ENCODE peak calls at places on chromosomes 7 and 10, in nine cellular contexts. B is cardiac muscle cell, N is heart right ventricle, S is SJSA1, D is Peyer's patch, L is body of pancreas, V is OCI-LY7, Z is stomach, M is endothelial cell of umbilical vein. W is an unnamed sample. For H3K4me1, the result is how much of the 10 kb centered on the place peaks cover.

GRCh38 chr7:131653418-131654248 is 97.2 kb upstream of the PODXL start:
- DNase-seq in L (no peak), D (no peak), V (no peak), S (peak), M (no peak), Z (no peak), B (no peak), N (no peak), W (peak)

GRCh38 chr10:8056891-8057331 is 2.4 kb downstream of the GATA3 start:
- DNase-seq in D (peak), Z (no peak), S (no peak), B (no peak), N (no peak), L (no peak), V (peak), M (peak), W (no peak)

GRCh38 chr10:70378122-70378521 is 4.3 kb downstream of the LRRC20 start:
- DNase-seq in B (no peak), D (peak), V (no peak), L (no peak), Z (no peak), N (no peak), S (peak), M (peak), W (no peak)

GRCh38 chr10:76732306-76732705 is 905.3 kb downstream of the KCNMA1 start:
- DNase-seq in L (no peak), B (no peak), N (no peak), S (no peak), V (no peak), Z (no peak), M (no peak), D (no peak), W (no peak)

GRCh38 chr7:10779465-10780399 is 193.9 kb upstream of the PHF14 start:
- DNase-seq in L (no peak), N (no peak), S (no peak), V (no peak), B (no peak), Z (no peak), D (no peak), M (no peak), W (peak)

GRCh38 chr10:35480150-35480549 is 125.0 kb upstream of the GJD4 start:
- DNase-seq in V (no peak), N (no peak), D (no peak), B (no peak), S (no peak), Z (no peak), M (no peak), L (no peak), W (no peak)

GRCh38 chr10:93463723-93464511 is 18.2 kb downstream of the MYOF start:
- DNase-seq in V (no peak), M (peak), L (no peak), D (no peak), B (no peak), Z (no peak), N (no peak), S (no peak), W (no peak)

GRCh38 chr7:86123476-86123875 is 520.2 kb upstream of the GRM3 start:
- DNase-seq in S (no peak), L (no peak), B (no peak), Z (no peak), V (no peak), M (no peak), N (no peak), D (no peak), W (no peak)

GRCh38 chr7:151756866-151757265 is 120.0 kb downstream of the PRKAG2 start:
- DNase-seq in N (no peak), D (no peak), L (no peak), V (no peak), B (no peak), Z (no peak), S (no peak), M (no peak), W (no peak)

GRCh38 chr10:9613338-9613737 is 1404.3 kb upstream of the CELF2 start:
- DNase-seq in M (peak), Z (no peak), V (no peak), S (no peak), B (no peak), N (no peak), D (no peak), L (no peak), W (no peak)

GRCh38 chr10:121444515-121444914 is 153.7 kb downstream of the FGFR2 start:
- DNase-seq in M (no peak), D (no peak), N (no peak), S (no peak), L (no peak), Z (no peak), V (no peak), B (no peak), W (no peak)

GRCh38 chr10:132788180-132788830 is 2.4 kb upstream of the NKX6-2 start:
- DNase-seq in D (no peak), N (no peak), B (peak), Z (peak), L (no peak), S (no peak), V (no peak), M (no peak), W (no peak)

GRCh38 chr10:3030765-3031164 is 36.6 kb upstream of the PFKP start:
- DNase-seq in M (no peak), S (peak), D (no peak), L (no peak), N (no peak), Z (no peak), B (no peak), V (no peak), W (no peak)

GRCh38 chr7:121385800-121386179 is 10.3 kb downstream of the FAM3C start:
- DNase-seq in B (peak), V (peak), L (no peak), D (no peak), Z (no peak), N (no peak), S (no peak), M (peak), W (no peak)

GRCh38 chr10:110812583-110812982 is 59.1 kb upstream of the PDCD4 start:
- DNase-seq in V (no peak), N (no peak), S (no peak), M (no peak), Z (no peak), D (no peak), B (no peak), L (no peak), W (no peak)

GRCh38 chr10:65183236-65183635 is 1662.0 kb downstream of the REEP3 start:
- DNase-seq in M (no peak), B (no peak), N (no peak), V (no peak), Z (no peak), L (no peak), S (no peak), D (no peak), W (no peak)

GRCh38 chr10:26335574-26336093 is 102.5 kb upstream of the APBB1IP start:
- DNase-seq in M (no peak), B (no peak), V (peak), D (no peak), Z (no peak), S (no peak), L (no peak), N (no peak), W (no peak)

GRCh38 chr7:23931633-23932032 is 221.6 kb downstream of the STK31 start:
- DNase-seq in Z (no peak), M (no peak), L (no peak), B (no peak), S (no peak), V (no peak), N (no peak), D (no peak), W (no peak)

GRCh38 chr10:35448687-35449662 is 112.7 kb downstream of the CCNY start:
- DNase-seq in S (no peak), M (peak), D (no peak), L (no peak), B (no peak), V (no peak), N (peak), Z (peak), W (no peak)

GRCh38 chr10:12849351-12850181 is 151.9 kb downstream of the CCDC3 start:
- DNase-seq in Z (no peak), M (peak), N (no peak), L (no peak), D (no peak), V (no peak), S (no peak), B (no peak), W (no peak)

GRCh38 chr10:15144788-15145187 is 23.7 kb downstream of the NMT2 start:
- DNase-seq in L (no peak), V (no peak), B (no peak), M (peak), D (no peak), Z (no peak), N (no peak), S (no peak), W (no peak)

GRCh38 chr7:28151965-28152364 is 28.6 kb downstream of the JAZF1 start:
- DNase-seq in L (no peak), N (no peak), M (peak), D (no peak), Z (no peak), B (no peak), S (no peak), V (no peak), W (no peak)

GRCh38 chr10:8248868-8249267 is 194.4 kb downstream of the GATA3 start:
- DNase-seq in D (no peak), B (no peak), Z (no peak), L (no peak), V (no peak), N (no peak), S (no peak), M (no peak), W (no peak)

GRCh38 chr10:79192677-79193003 is 123.9 kb downstream of the ZMIZ1 start:
- DNase-seq in B (no peak), M (peak), V (no peak), N (no peak), D (no peak), L (no peak), S (peak), Z (no peak), W (no peak)

GRCh38 chr10:132701099-132701845 is 84.7 kb downstream of the NKX6-2 start:
- DNase-seq in B (no peak), L (no peak), Z (no peak), N (no peak), M (no peak), D (no peak), V (no peak), S (no peak), W (peak)

GRCh38 chr10:15121707-15122106 is 24.6 kb downstream of the RPP38 start:
- DNase-seq in N (no peak), M (no peak), D (no peak), Z (no peak), V (no peak), L (no peak), S (no peak), B (no peak), W (no peak)

GRCh38 chr7:148954766-148955165 is 70.7 kb upstream of the EZH2 start:
- DNase-seq in M (no peak), N (no peak), Z (no peak), B (no peak), V (no peak), D (no peak), S (no peak), L (no peak), W (no peak)

GRCh38 chr7:133571066-133571465 is 318.2 kb downstream of the EXOC4 start:
- DNase-seq in M (no peak), D (no peak), N (no peak), L (no peak), B (no peak), V (no peak), S (no peak), Z (no peak), W (no peak)

GRCh38 chr7:130189281-130189782 is 15.9 kb downstream of the TMEM209 start:
- DNase-seq in Z (no peak), L (no peak), M (no peak), V (no peak), S (no peak), D (no peak), N (no peak), B (no peak), W (no peak)

GRCh38 chr7:13990319-13990983 is 985 bp upstream of the ETV1 start:
- DNase-seq in S (peak), M (peak), V (no peak), B (peak), L (peak), N (peak), D (peak), Z (peak), W (peak)

GRCh38 chr7:44338600-44338999 is 13.2 kb upstream of the CAMK2B start:
- DNase-seq in B (no peak), D (no peak), L (no peak), N (no peak), Z (no peak), V (no peak), S (no peak), M (no peak), W (no peak)

GRCh38 chr10:14664345-14664744 is 110.4 kb downstream of the FAM107B start:
- DNase-seq in V (no peak), L (no peak), M (no peak), N (no peak), B (no peak), D (no peak), S (no peak), Z (no peak), W (no peak)

GRCh38 chr10:74825033-74825370 is 1.4 kb upstream of the KAT6B start:
- DNase-seq in N (peak), Z (peak), D (peak), B (peak), S (peak), V (peak), M (peak), L (no peak), W (peak)

GRCh38 chr7:1646957-1647891 is 22.9 kb upstream of the ELFN1 start:
- DNase-seq in N (peak), S (no peak), M (no peak), B (no peak), V (no peak), L (no peak), Z (no peak), D (no peak), W (no peak)

GRCh38 chr10:95767884-95768556 is 12.1 kb downstream of the ENTPD1 start:
- DNase-seq in B (no peak), Z (no peak), N (no peak), M (peak), L (no peak), V (peak), S (no peak), D (no peak), W (no peak)

GRCh38 chr10:87868277-87868676 is 4.9 kb downstream of the PTEN start:
- DNase-seq in M (peak), N (no peak), B (no peak), V (no peak), S (peak), L (no peak), D (no peak), Z (no peak), W (no peak)

GRCh38 chr10:87873656-87874055 is 10.2 kb downstream of the PTEN start:
- DNase-seq in M (no peak), V (no peak), S (no peak), D (no peak), L (no peak), N (no peak), B (no peak), Z (no peak), W (no peak)

GRCh38 chr10:87875929-87876571 is 12.6 kb downstream of the PTEN start:
- DNase-seq in D (no peak), S (no peak), V (no peak), N (no peak), Z (no peak), B (no peak), M (no peak), L (no peak), W (no peak)

GRCh38 chr10:87870154-87870553 is 6.7 kb downstream of the PTEN start:
- DNase-seq in D (no peak), N (no peak), L (no peak), M (no peak), S (no peak), V (no peak), B (no peak), Z (no peak), W (no peak)

DNA sequence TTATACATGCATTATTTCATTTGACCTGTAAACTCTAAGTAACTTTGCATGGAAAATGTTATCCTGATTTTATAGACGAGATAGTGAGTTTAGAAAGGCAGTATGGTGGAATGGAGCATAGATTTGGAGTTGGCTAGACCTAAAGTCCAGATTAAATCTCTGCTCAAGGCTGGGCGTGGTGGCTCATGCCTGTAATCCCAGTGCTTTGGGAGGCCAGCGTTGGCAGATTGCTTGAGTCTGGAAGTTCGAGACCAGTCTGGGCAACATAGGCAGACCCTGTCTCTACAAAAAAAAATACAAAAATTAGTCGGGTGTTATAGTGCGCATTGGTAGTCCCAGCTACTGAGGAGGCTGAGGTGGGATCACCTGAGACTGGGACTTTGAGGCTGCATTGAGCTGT is 9.4 kb downstream of the PTEN start:
- DNase-seq in N (no peak), S (no peak), L (no peak), M (no peak), B (no peak), V (no peak), Z (no peak), D (no peak), W (no peak)
- H3K4me1 ChIP-seq in N (under half), S (under half), L (half or more), M (under half), B (under half), V (half or more), Z (under half), D (under half), W (half or more)

GRCh38 chr7:137898839-137899681 is 52.3 kb upstream of the DGKI start:
- DNase-seq in M (peak), V (peak), S (peak), L (peak), D (peak), Z (peak), B (peak), N (peak), W (peak)
- H3K4me1 ChIP-seq in M (under half), V (under half), S (under half), L (under half), D (under half), Z (under half), B (under half), N (under half), W (under half)

DNA sequence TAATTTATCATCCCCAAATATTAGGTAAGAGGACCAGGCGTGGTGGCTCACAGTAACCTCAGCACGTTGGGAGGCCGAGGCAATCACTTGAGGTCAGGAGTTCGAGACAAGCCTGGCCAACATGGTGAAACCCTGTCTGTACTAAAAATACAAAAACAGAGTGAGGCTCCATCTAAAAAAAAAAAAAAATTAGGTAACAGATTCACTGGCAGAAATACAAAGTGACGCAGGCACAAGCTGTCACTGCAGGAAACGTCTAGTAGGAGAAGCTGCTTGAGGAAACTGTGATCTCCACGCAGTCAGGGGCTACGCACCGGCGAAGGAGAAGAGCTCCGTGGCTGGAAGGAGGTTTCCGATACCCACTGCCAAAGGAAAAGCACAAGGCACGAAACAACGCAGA is 50.1 kb downstream of the AMZ1 start:
- DNase-seq in S (no peak), D (peak), B (no peak), L (no peak), V (no peak), N (peak), Z (peak), M (no peak), W (no peak)
- H3K4me1 ChIP-seq in S (under half), D (under half), B (half or more), L (under half), V (under half), N (under half), Z (under half), M (under half), W (under half)

DNA sequence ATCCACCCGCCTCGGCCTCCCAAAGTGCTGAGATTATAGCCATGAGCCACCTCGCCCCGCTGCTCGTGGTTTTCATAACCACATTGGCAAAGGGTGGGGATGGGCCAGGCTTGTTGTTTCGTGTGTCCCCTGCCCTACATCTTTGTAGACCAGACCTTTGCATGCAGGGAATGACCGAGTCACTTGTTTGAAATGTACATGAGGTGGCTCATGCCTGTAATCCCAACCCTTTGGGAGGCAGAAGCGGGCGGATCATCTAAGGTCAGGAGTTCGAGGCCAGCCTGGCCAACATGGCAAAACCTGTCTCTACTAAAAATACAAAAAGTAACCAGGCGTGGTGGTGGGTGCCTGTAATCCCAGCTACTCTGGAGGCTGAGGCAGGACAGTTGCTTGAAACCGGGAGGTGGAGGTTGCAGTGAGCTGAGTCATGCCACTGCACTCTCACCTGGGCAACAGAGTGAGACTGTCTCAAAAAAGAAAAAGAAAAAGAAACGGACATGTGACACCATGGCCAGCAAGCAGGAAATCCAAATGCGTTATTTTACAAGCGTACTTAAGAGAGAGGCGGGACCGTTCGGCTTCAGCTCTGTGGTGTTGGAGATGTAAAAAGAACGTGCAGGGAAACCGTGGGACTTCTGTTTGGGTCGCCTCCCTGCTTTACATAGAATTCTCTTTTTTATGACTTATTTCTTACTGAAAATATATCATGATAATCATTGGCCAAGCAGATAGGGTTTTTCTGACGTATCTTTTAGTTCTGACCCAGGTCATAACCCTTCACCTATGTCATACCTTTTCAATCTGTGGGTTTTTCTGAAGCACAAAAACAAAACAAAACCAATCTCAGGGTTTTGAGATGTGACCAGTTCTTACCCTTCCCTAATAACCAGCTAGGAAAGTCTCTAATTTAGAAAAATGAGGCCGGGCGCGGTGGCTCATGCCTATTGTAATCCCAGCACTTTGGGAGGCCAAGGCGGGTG is 45.1 kb downstream of the WIPI2 start:
- DNase-seq in M (no peak), N (no peak), V (peak), L (no peak), D (peak), Z (no peak), S (no peak), B (no peak), W (no peak)
- H3K4me1 ChIP-seq in M (under half), N (under half), V (under half), L (under half), D (under half), Z (under half), S (under half), B (under half), W (under half)

DNA sequence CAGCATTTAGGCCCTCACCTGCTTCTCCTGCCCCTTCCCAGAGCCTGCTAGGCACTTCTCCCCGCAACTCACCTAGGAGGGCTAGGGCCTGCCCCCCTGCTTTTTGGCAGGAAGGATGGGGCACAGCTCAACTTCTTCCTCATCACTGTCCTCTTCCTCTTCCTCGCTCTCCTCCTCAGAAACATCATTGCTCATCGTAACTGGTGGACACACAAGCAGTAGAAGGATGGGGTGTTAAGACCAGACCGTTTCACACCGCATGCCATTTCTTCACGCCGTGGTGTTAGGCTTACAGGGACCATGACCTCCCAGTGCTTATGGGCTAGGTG is 1.6 kb downstream of the NPM3 start:
- DNase-seq in D (peak), Z (peak), N (no peak), S (no peak), V (no peak), M (no peak), L (no peak), B (no peak), W (no peak)
- H3K4me1 ChIP-seq in D (under half), Z (under half), N (under half), S (under half), V (under half), M (under half), L (under half), B (under half), W (under half)

W was measured in upper lobe of right lung.